ENCODE peak calls at places on chromosomes 16 and 17, in four cellular contexts. S, M, J and Q are unnamed samples. For H3K27me3, the result is how much of the 10 kb centered on the place peaks cover.

GRCh38 chr16:19896951-19897350 is 12.3 kb upstream of the GPRC5B start:
- DNase-seq in S (no peak), M (no peak), J (no peak), Q (no peak)

GRCh38 chr17:64499805-64500486 is 3.1 kb upstream of the POLG2 start:
- DNase-seq in S (no peak), M (no peak), J (no peak), Q (no peak)

GRCh38 chr17:83067071-83067717 is 12.2 kb upstream of the METRNL start:
- DNase-seq in S (peak), M (no peak), J (peak), Q (peak)

GRCh38 chr17:60744355-60744958 is 66.8 kb downstream of the BCAS3 start:
- DNase-seq in S (no peak), M (no peak), J (no peak), Q (no peak)

GRCh38 chr16:29842732-29843346 is 20.2 kb downstream of the CDIPT start:
- DNase-seq in S (no peak), M (no peak), J (no peak), Q (no peak)

GRCh38 chr17:57593739-57594462 is 151.2 kb downstream of the CCDC182 start:
- DNase-seq in S (no peak), M (no peak), J (no peak), Q (no peak)

GRCh38 chr16:48596326-48596725 is 13.7 kb downstream of the N4BP1 start:
- DNase-seq in S (no peak), M (no peak), J (no peak), Q (no peak)

GRCh38 chr17:52155301-52155700 is 3.2 kb downstream of the CA10 start:
- DNase-seq in S (no peak), M (no peak), J (no peak), Q (no peak)

GRCh38 chr17:4230142-4230541 is 33.6 kb downstream of the ANKFY1 start:
- DNase-seq in S (no peak), M (peak), J (peak), Q (no peak)

DNA sequence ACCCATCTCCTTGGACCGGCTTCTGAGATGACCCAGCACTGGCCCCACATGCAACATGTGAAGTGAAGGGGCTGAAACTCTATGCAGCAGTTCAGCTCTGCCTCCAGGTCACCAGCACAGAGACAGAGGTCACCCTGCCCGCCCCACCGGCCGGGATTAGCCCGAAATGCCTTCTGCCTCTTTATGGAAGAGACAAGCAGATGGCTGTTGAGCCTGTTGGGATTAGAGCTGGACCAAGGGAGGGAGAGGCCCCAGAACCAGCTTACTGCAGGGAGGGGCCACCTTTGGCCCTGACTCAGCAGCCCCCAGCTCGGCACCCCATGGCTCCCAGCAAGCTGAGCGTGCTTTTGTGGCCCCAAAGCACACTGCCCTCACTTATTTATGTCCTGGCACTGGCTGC is 5.7 kb downstream of the AIPL1 start:
- DNase-seq in S (no peak), M (no peak), J (no peak), Q (no peak)
- H3K27me3 ChIP-seq in S (under half), M (under half), J (under half), Q (under half)

GRCh38 chr17:17204041-17204591 is 2.0 kb downstream of the PLD6 start:
- DNase-seq in S (no peak), M (no peak), J (peak), Q (no peak)

GRCh38 chr17:17204635-17205231 is 1.4 kb downstream of the PLD6 start:
- DNase-seq in S (no peak), M (no peak), J (no peak), Q (no peak)

GRCh38 chr17:17206913-17207368 is 808 bp upstream of the PLD6 start:
- DNase-seq in S (no peak), M (no peak), J (no peak), Q (no peak)

GRCh38 chr17:17206149-17206912 is at the start of gene PLD6:
- DNase-seq in S (peak), M (peak), J (peak), Q (peak)

DNA sequence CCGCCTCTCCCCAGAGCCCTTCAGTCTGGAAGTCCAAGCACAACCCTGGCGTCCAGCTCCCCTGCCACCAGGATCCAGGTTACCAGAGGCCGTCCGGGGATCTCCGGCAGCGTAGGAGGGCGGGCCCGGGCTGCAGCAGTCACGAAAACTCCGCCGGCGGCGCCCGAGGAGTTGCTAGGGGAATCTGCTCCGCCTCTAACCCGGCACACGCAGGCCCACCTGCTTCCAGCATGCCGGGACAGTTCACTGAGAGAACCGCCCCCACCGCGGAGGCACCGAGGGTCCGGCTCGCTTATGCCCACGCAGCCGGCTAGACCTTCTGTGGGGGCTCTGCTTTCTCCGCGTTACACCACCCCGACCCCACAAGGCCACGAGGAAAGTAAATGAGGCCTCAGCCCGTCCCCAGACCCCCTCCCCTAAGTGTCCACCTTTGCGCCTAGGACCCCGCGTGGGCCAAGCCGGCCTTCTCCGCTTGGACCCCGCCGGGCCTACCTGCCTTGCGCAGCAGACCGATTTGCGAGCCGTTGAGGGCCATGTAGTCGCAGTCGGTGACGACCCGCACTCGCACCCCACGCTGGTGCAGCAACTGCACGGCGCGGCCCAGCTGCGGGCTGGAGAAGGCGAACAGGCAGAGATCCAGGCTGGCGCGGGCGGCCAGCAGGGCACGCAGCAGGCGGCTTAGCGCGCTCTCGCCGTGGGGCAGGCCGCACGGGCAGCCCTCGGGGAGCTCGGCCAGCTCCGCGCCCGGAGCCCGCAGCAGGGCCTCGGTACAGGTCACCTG is 575 bp downstream of the PLD6 start:
- DNase-seq in S (peak), M (peak), J (peak), Q (peak)
- TF ChIP-seq POLR2A in S (no peak), M (no peak), J (no peak), Q (no peak)

DNA sequence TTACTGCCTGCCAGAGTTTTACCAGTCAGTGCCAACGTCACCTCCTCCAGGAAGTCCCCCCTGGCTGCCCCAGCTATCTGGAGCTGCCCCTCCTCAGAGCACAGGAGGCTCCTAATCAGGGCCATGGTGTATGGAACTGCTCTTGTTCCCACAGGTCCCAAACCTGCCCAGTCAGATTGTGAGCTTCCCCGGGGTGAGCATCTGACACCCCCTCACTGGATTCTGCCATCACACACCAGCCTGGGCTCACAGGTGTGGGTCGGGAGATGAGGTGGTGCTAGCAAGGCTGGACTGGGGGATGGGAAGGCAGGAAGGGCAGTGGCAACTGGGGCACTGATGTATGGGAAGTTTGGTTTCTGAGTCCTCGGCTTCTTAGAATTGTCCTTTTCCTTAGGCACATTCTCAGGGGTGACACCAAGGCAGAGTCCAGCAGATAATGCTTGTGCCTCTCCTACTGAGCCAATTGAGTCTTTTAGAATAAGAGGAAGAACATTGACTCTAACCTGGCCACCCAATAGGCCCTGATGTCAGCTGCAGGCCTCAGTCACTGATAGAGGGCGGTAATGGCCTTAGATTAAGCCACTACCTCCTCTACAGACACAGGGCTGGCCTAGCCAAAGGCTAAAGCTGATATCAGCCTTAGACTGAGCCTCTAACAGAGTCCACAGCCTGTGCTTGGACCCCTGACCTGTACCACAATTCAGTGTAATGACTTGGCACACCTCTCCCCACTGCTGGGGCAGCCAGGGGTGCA is 107.9 kb downstream of the WSCD1 start:
- DNase-seq in S (no peak), M (no peak), J (no peak), Q (peak)
- TF ChIP-seq CTCF in S (no peak), M (no peak), J (no peak), Q (no peak)

DNA sequence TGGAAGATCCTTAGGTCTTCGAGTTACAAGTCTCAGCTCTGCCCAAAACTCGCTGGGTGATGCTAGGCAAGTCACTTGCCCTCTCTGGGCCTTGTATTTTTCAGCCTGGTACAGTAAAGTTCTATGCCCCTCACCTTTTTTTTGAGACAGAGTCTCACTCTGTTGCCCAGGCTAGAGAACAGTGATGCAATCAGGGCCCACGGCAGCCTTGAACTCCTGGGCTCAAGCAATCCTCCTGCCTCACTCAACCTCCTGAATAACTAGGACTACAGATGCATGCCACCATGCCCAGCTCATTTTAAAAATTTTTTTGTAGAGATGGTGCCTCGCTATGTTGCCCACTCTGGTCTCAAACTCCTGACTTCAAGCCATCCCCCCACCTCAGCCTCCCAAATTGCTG is 3.8 kb downstream of the MYH11 start:
- DNase-seq in S (no peak), M (no peak), J (no peak), Q (no peak)
- H3K27me3 ChIP-seq in S (under half), M (under half), J (under half), Q (under half)

GRCh38 chr16:68299571-68300453 is 10.9 kb downstream of the SLC7A6OS start:
- DNase-seq in S (no peak), M (no peak), J (no peak), Q (no peak)
- TF ChIP-seq POLR2A in S (no peak), M (peak), J (no peak), Q (no peak)

DNA sequence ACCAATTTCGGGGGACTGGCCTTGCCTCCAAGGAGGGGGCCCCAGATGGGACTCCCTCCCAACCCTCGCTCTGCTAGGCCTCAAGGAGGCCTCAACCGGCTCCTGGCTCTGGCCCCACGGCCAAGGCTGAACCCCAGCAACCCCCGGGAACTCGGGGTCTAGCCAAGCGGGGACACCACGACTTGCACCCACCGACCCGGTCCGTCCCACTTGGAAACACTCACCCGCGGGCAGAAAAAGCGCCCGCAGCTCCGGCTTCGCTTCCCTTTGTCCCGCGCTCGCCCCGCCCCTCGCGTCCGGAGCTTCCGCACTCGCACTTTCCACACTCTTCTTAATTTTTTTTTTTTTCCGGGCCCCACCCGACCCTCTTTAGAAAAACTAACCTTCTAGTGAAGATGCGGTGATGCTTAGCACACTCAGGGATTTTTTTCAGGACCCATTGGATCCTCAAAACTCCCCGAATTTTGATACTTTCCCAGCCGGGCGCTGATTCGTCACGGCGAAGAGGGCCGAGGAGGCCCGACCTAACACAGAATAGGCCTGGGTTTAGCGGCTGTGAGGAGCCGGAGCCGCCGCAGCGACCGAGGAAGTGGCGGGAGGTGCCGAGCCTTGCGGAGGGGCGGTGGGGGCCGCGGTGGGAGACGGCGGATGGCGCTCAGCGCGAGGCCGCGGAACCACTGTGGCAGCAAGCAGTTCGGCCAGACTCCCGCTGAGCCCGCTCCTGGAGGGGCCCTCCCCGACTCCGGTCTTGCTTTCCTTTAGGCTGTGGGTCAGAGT is at the start of gene SMARCE1:
- DNase-seq in S (peak), M (peak), J (peak), Q (peak)
- TF ChIP-seq CTCF in S (no peak), M (peak), J (no peak), Q (no peak)

DNA sequence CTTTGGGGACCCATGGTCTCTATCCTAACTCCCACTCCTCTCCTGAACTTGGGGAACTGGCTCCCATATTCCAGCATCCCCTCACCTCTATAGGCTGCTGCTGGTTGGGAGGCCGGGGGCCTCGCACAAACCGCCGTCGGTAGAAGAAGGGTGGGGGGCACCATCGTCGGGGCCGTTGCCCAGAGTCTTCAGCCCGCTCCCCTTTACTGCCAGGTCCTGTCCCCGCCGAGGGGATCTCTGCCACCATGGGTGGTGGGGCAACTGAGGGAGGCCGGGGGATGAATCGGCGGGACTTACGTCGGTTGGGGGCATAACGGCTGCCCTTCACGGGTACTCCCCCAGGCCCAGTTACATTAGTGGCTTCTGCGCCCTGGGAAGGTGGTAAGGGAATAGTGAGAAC is 4.3 kb downstream of the YBX2 start:
- DNase-seq in S (no peak), M (no peak), J (no peak), Q (no peak)
- H3K27me3 ChIP-seq in S (under half), M (under half), J (under half), Q (under half)

DNA sequence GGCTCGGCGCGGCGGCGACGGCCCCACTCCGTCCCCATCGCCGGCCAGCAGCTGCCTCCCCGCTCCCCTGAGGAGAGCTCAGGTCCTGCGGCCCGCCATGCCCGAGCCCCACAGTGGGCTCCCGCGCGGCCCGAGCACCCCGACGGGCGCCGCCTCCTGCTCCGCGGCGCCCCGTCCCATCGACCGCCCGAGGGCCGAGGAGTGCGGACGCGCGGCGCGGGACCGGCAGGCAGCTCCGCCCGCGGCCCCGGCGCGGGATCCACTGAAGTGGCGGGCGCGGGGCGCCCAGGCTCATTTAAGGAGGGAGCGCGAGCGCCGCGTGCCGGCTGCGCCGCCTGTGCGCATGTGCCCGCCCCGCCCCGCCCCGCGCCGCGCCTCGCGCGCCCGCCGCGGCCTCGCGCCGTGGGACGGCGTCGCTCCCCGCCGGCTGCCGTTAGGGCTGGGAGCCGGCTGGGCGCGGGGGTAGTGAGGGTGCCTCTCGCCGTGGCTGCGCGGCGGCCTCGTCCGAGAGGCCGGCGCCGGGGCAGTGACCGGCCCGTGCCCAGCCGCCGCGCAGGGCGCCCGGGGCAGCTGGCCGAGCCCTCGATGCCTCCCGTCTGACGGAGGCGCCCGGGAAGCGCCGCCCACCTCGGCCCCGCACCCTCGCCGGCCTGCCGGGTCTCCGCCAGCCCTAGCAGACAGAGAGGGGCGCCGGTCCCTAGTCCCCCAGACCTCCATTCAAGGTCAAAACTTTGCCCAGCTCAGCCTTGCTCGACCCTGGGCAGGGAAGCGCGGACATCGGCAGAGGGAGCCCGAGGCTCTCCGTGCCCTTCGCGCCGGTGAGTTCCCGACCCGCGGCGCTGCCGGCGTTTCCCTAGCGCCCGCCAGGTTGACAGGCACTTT is at the start of gene NETO2:
- DNase-seq in S (peak), M (peak), J (no peak), Q (peak)
- TF ChIP-seq POLR2A in S (peak), M (no peak), J (no peak), Q (no peak)

GRCh38 chr17:19269102-19269501 is 31.9 kb downstream of the EPN2 start:
- DNase-seq in S (no peak), M (peak), J (no peak), Q (no peak)

GRCh38 chr17:19269641-19270040 is 32.5 kb downstream of the EPN2 start:
- DNase-seq in S (no peak), M (no peak), J (peak), Q (no peak)

GRCh38 chr17:19271751-19272357 is 34.7 kb downstream of the EPN2 start:
- DNase-seq in S (no peak), M (no peak), J (peak), Q (no peak)

GRCh38 chr17:19270951-19271611 is 33.9 kb downstream of the EPN2 start:
- DNase-seq in S (no peak), M (no peak), J (peak), Q (no peak)

GRCh38 chr17:19270347-19270950 is 33.3 kb downstream of the EPN2 start:
- DNase-seq in S (no peak), M (no peak), J (peak), Q (no peak)
- TF ChIP-seq CTCF in S (no peak), M (no peak), J (no peak), Q (no peak)